ENCODE peak calls at places on chromosomes 7 and 10, in eight cellular contexts. R is astrocyte of the spinal cord, O is spleen, N is psoas muscle, H is GM12865, F is A549, L is HCT116, I is fibroblast of the aortic adventitia. U is an unnamed sample.
A peak's percentile ranks its signal among the peaks of the same experiment; 100 is the strongest.

GRCh38 chr7:44188480-44189225 is 586 bp downstream of the GCK start:
- DNase-seq in R (no peak), O (no peak), N (no peak), H (no peak), F (no peak), L (no peak), I (no peak), U (no peak)

GRCh38 chr7:112546723-112547513 is 66.1 kb downstream of the LSMEM1 start:
- DNase-seq in R (no peak), O (no peak), N (no peak), H (peak; percentile 15), F (peak; percentile 13), L (no peak), I (peak; percentile 4), U (no peak)

GRCh38 chr7:30252885-30253795 is 31.3 kb upstream of the ZNRF2 start:
- DNase-seq in R (peak; percentile 71), O (no peak), N (peak; percentile 48), H (no peak), F (no peak), L (no peak), I (no peak), U (no peak)

GRCh38 chr7:106462365-106462859 is 177.6 kb upstream of the NAMPT start:
- DNase-seq in R (peak; percentile 72), O (no peak), N (no peak), H (peak; percentile 66), F (peak; percentile 50), L (no peak), I (peak; percentile 75), U (no peak)

GRCh38 chr7:103795787-103796186 is 193.7 kb downstream of the RELN start:
- DNase-seq in R (no peak), O (no peak), N (no peak), H (no peak), F (no peak), L (no peak), I (no peak), U (no peak)

GRCh38 chr7:42237162-42237821 is at the start of gene GLI3:
- DNase-seq in R (peak; percentile 94), O (peak; percentile 78), N (peak; percentile 88), H (peak; percentile 70), F (peak; percentile 13), L (no peak), I (peak; percentile 93), U (peak; percentile 92)

GRCh38 chr7:82760831-82761230 is 317.3 kb upstream of the CACNA2D1 start:
- DNase-seq in R (no peak), O (no peak), N (no peak), H (no peak), F (no peak), L (no peak), I (no peak), U (no peak)

GRCh38 chr7:21128418-21128817 is 299.5 kb upstream of the SP4 start:
- DNase-seq in R (no peak), O (no peak), N (no peak), H (no peak), F (no peak), L (no peak), I (no peak), U (no peak)

GRCh38 chr10:89115876-89116627 is 91.1 kb downstream of the CH25H start:
- DNase-seq in R (peak; percentile 79), O (no peak), N (no peak), H (no peak), F (peak; percentile 9), L (peak; percentile 40), I (peak; percentile 77), U (no peak)

GRCh38 chr10:131569851-131570715 is 258.6 kb upstream of the TCERG1L start:
- DNase-seq in R (no peak), O (peak; percentile 60), N (no peak), H (no peak), F (no peak), L (no peak), I (no peak), U (peak; percentile 41)
- TF ChIP-seq CTCF in R (no peak), O (no peak), N (no peak), H (peak; percentile 1), F (no peak), L (peak; percentile 36), I (no peak), U (no peak)

GRCh38 chr7:130888468-130888867 is 154.5 kb upstream of the KLF14 start:
- DNase-seq in R (no peak), O (no peak), N (no peak), H (no peak), F (no peak), L (no peak), I (no peak), U (no peak)

GRCh38 chr7:130886438-130887135 is 152.6 kb upstream of the KLF14 start:
- DNase-seq in R (no peak), O (no peak), N (no peak), H (no peak), F (no peak), L (no peak), I (no peak), U (no peak)

GRCh38 chr7:130884437-130885417 is 150.7 kb upstream of the KLF14 start:
- DNase-seq in R (peak; percentile 65), O (no peak), N (no peak), H (no peak), F (peak; percentile 82), L (no peak), I (peak; percentile 52), U (no peak)

GRCh38 chr7:130888017-130888371 is 154.0 kb upstream of the KLF14 start:
- DNase-seq in R (no peak), O (no peak), N (no peak), H (no peak), F (peak; percentile 56), L (no peak), I (no peak), U (no peak)

DNA sequence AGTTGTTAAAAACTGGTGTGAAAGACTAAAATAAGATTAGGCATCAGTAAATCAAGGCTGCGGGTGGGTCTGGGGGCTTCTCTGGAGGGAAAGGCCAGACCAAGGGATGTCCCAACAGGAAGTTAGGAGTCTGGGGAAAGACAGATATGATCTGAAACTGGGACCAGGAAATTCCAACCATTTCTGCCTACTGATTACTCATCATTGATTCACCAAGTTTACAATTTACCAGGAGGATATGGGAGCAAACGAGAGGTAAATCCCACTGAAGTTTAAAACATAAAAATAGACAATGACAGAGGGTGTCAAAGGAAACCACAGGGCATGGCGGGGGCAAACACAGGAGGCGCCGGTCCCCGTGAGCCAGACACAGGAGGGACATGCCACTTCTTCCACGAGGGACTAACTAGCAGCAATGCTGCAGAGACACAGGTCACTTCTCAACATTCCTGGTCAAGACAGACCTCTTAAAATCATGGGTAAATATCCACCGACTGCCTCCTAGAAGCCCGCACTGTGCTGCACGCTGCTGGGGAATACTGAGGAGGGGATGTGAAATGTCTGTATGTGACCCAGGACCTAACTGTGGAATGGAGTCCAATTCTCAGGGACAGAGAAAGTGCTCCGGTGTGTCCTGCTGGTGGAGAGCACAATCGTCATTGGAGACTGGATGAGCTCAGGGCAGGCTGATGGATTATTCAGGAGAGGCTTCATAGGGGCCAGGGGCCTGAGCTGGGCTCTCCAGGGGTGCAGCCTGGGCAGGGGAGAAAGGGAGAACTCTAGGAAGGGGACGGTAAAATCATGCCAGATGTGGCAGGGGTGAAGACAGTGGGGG is 153.4 kb upstream of the KLF14 start:
- DNase-seq in R (peak; percentile 78), O (no peak), N (peak; percentile 48), H (no peak), F (peak; percentile 82), L (peak; percentile 80), I (peak; percentile 81), U (no peak)
- H3K4me3 ChIP-seq in R (no peak overlapping the region), O (no peak overlapping the region), N (peak overlapping the region; percentile 57), H (no peak overlapping the region), F (peak overlapping the region; percentile 11), L (no peak overlapping the region), I (no peak overlapping the region), U (no peak overlapping the region)

DNA sequence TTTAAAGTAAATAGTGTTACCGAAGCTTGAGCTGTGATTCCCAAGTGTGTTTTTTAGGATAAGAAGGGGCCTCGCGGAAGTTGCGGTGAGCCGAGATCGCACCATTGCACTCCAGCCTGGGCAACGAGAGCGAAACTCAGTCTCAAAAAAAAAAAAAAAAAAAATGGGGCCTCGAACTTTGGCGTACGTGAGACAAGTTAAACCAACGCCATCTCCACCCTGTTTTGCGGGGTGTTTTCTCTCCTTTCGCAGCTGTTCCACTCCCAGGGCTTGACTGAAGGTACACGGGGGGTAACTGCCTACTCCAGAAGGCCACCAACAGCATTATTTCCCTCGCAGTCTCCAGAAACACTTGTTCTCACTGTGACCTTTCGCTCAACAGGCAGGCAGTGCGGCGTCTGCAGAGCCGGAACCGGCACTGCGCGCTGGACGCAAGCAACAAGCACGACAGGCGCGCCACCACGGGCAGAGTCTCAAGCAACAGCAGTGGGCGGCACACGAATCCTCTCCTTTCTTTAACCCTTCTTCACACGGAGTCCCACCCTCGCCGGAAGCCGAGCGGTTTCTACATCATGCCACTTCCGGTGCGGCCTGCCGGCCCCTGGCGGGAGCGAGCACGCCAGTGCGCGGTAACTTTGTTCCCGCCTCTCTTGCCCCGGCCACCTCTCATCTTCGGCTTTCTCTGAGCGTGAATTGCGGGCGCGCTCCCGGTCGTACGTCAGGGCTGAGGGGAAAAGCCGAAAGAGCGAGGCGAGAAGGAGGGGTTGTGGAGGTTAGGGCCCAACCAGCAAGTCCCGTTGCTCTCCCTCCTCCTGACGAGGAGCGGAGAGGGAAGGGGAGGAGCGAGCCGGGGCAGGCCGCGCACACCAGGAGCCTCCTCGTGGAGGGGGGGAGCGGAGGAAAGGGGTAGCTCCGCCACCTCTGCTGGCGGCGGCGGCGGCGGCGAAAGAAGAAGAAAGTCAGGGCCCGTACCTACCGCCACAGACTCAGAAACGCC is 826 bp upstream of the CDK13 start:
- DNase-seq in R (peak; percentile 100), O (peak; percentile 100), N (peak; percentile 99), H (peak; percentile 100), F (peak; percentile 99), L (peak; percentile 99), I (peak; percentile 99), U (peak; percentile 99)
- TF ChIP-seq CTCF in R (no peak), O (no peak), N (no peak), H (no peak), F (no peak), L (no peak), I (no peak), U (no peak)

DNA sequence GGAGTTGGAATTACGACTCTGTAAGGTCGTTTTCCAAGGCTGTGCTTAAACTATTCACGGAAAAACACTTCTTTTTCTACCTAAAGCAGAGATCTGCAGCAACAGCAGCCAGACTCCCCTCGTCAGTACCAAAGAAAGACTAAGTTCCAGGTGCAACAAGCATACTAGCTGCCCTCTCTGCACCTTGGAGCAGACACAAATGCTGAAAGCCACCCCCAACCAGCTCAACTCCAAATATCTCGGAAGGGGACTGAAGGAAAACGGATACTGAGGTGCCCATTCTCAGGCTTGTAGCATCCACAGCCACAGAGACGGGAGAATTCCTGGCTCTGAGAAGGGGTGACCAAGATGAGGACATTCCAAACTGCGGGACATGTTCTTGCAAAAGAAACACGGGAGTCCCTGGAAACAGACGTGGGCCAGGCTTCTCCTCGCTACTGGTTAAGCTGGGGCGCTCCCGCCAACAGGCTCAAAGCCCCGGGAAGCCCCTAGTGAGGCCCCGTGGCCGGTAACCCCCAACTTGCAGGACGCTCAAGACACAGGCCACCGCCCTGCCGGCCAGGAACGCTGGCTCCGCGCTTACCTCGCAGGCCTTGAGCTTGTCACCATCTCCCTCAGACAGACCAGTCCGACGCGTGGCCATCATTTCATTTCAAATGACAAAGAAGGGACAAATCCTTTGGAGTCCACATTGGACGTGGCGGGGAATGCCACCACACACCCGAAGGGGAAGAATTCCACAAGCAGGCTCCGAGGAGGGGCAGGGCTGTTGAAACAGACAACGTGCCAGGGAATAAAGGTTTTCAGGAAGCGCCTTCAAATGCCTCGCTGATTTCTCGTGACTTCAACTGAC is 2.2 kb downstream of the ARHGAP21 start:
- DNase-seq in R (peak; percentile 30), O (peak; percentile 78), N (no peak), H (no peak), F (peak; percentile 45), L (no peak), I (peak; percentile 38), U (peak; percentile 75)
- H3K4me3 ChIP-seq in R (peak overlapping the region; percentile 80), O (peak overlapping the region; percentile 90), N (peak overlapping the region; percentile 91), H (peak overlapping the region; percentile 88), F (peak overlapping the region; percentile 86), L (no peak overlapping the region), I (peak overlapping the region; percentile 78), U (peak overlapping the region; percentile 75)

U was measured in coronary artery.